ENCODE peak calls at places on chromosomes 6 and 20, in four cellular contexts. Q is COLO829, Y is HCEC 1CT, U is psoas muscle. E is an unnamed sample.

GRCh38 chr6:125546827-125547226 is 202.6 kb upstream of the HEY2 start:
- DNase-seq in Y (peak), Q (peak), U (no peak), E (no peak)

GRCh38 chr6:25913741-25914140 is 16.8 kb downstream of the SLC17A2 start:
- DNase-seq in Q (no peak), U (no peak), Y (no peak), E (no peak)

GRCh38 chr6:125865015-125865414 is 74.3 kb downstream of the NCOA7 start:
- DNase-seq in Y (no peak), Q (no peak), U (no peak), E (no peak)

GRCh38 chr6:168581706-168582105 is 140.7 kb downstream of the SMOC2 start:
- DNase-seq in Q (no peak), U (no peak), Y (no peak), E (no peak)

GRCh38 chr6:133646021-133646682 is 242.8 kb upstream of the TCF21 start:
- DNase-seq in Y (peak), Q (peak), U (no peak), E (no peak)

GRCh38 chr6:161407581-161407980 is 133.7 kb upstream of the AGPAT4 start:
- DNase-seq in Q (no peak), Y (peak), U (no peak), E (no peak)

GRCh38 chr6:135938588-135939215 is 87.2 kb downstream of the PDE7B start:
- DNase-seq in U (peak), Q (peak), Y (peak), E (peak)

GRCh38 chr6:28683945-28684538 is 158.4 kb downstream of the GPX5 start:
- DNase-seq in U (no peak), Q (peak), Y (peak), E (peak)

GRCh38 chr6:137451926-137452325 is 42.3 kb downstream of the OLIG3 start:
- DNase-seq in U (no peak), Y (peak), Q (peak), E (no peak)

GRCh38 chr20:48769111-48769879 is 58.5 kb downstream of the PREX1 start:
- DNase-seq in Q (no peak), Y (no peak), U (no peak), E (peak)

GRCh38 chr6:154474636-154475428 is 35.7 kb downstream of the CNKSR3 start:
- DNase-seq in U (no peak), Q (no peak), Y (peak), E (no peak)

GRCh38 chr6:23213651-23214050 is 644.3 kb downstream of the HDGFL1 start:
- DNase-seq in Y (no peak), U (no peak), Q (no peak), E (no peak)

GRCh38 chr6:3447005-3447404 is 9.8 kb downstream of the SLC22A23 start:
- DNase-seq in U (no peak), Q (no peak), Y (no peak), E (no peak)

GRCh38 chr6:97813881-97814280 is 530.9 kb upstream of the MMS22L start:
- DNase-seq in U (no peak), Q (no peak), Y (no peak), E (no peak)

GRCh38 chr6:121135425-121135824 is 198.9 kb downstream of the TBC1D32 start:
- DNase-seq in U (no peak), Y (no peak), Q (no peak), E (peak)

GRCh38 chr20:2395136-2395535 is 14.4 kb downstream of the TGM6 start:
- DNase-seq in Y (no peak), U (no peak), Q (no peak), E (no peak)

GRCh38 chr6:106076139-106076538 is 10.0 kb upstream of the PRDM1 start:
- DNase-seq in U (no peak), Y (no peak), Q (no peak), E (no peak)

GRCh38 chr6:112253842-112254816 is at the start of gene LAMA4:
- DNase-seq in U (peak), Q (peak), Y (peak), E (peak)

GRCh38 chr6:122035193-122035592 is 364.3 kb upstream of the HSF2 start:
- DNase-seq in Y (no peak), U (no peak), Q (no peak), E (no peak)

GRCh38 chr6:30564114-30564513 is 7.0 kb downstream of the PRR3 start:
- DNase-seq in Q (no peak), Y (no peak), U (no peak), E (no peak)